ENCODE peak calls at places on chromosomes 1 and 21, in seven cellular contexts. N is A549, K is neural progenitor cell, V is tibial nerve, H is WTC11, Z is heart left ventricle, U is B cell. G is an unnamed sample.

GRCh38 chr1:117216718-117217117 is 6.0 kb upstream of the VTCN1 start:
- DNase-seq in U (no peak), H (no peak), N (no peak), V (no peak), Z (no peak), K (no peak), G (no peak)

GRCh38 chr21:45002381-45003204 is 62.8 kb downstream of the SLX9 start:
- DNase-seq in Z (peak), U (no peak), H (no peak), K (no peak), V (no peak), N (no peak), G (no peak)

GRCh38 chr1:43217747-43218146 is 45.6 kb downstream of the CFAP57 start:
- DNase-seq in V (no peak), K (no peak), H (no peak), N (no peak), U (no peak), Z (no peak), G (no peak)

GRCh38 chr1:7579831-7580804 is 191.0 kb upstream of the VAMP3 start:
- DNase-seq in N (no peak), V (no peak), K (no peak), H (no peak), U (no peak), Z (peak), G (no peak)

GRCh38 chr21:45072963-45073300 is 1.4 kb upstream of the ADARB1 start:
- DNase-seq in Z (no peak), U (no peak), V (no peak), H (no peak), N (no peak), K (peak), G (no peak)

GRCh38 chr1:1116701-1117468 is 996 bp upstream of the C1orf159 start:
- DNase-seq in V (no peak), Z (no peak), K (peak), N (no peak), U (no peak), H (no peak), G (no peak)

GRCh38 chr1:178382372-178382771 is 114.4 kb downstream of the CLEC20A start:
- DNase-seq in N (no peak), U (no peak), V (no peak), Z (no peak), H (no peak), K (no peak), G (no peak)

GRCh38 chr1:8880068-8880676 is 1.7 kb upstream of the ENO1 start:
- DNase-seq in H (no peak), U (no peak), K (no peak), Z (no peak), N (peak), V (peak), G (no peak)

GRCh38 chr1:33060579-33061083 is 20.3 kb upstream of the AZIN2 start:
- DNase-seq in K (no peak), H (no peak), U (no peak), N (peak), V (peak), Z (peak), G (no peak)

GRCh38 chr1:81894867-81895266 is 94.1 kb downstream of the ADGRL2 start:
- DNase-seq in N (no peak), V (no peak), Z (no peak), K (no peak), U (no peak), H (no peak), G (no peak)

GRCh38 chr1:10635385-10635896 is 160.7 kb downstream of the PEX14 start:
- DNase-seq in U (no peak), N (no peak), V (no peak), H (no peak), Z (no peak), K (no peak), G (no peak)

GRCh38 chr1:183328371-183328770 is 89.8 kb downstream of the NMNAT2 start:
- DNase-seq in V (no peak), N (no peak), H (no peak), Z (no peak), K (no peak), U (no peak), G (no peak)

GRCh38 chr1:183330335-183330734 is 87.8 kb downstream of the NMNAT2 start:
- DNase-seq in Z (no peak), N (no peak), H (peak), U (no peak), K (no peak), V (no peak), G (no peak)

GRCh38 chr1:183327429-183328290 is 90.5 kb downstream of the NMNAT2 start:
- DNase-seq in H (no peak), Z (peak), K (no peak), U (no peak), V (no peak), N (no peak), G (no peak)

DNA sequence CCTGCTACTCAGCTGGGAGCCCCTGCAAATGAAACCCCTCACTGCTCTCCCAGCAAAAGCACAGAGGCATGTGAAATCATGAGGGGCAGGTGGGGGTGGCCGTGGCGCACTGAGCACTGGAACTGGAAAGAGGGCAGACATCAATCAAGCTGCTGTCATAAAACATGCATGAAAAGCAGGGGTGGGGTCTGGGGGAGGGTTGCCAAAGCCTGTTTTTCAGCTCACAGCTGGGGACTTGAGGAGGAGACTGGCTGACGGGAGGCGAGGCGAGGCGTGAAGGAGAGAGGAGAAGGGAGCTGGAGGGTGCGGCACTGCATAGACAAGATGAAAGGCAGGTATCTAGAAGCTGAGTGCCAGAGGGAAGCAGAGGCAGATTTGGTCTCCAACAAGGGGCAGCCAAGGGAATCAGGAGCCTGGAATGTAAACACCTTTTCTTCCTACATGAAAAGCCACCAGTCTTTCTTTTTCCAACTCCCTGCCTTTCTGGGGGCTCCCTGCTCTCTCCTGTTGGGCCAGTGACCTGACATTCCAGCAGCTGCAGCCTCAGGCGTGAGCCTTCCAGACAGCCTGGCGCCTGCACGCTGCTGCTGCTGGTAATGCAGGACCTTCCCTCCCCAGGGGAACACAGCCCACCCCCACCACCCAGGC is 87.0 kb downstream of the NMNAT2 start:
- DNase-seq in N (no peak), K (peak), H (peak), U (no peak), Z (no peak), V (no peak), G (no peak)
- TF ChIP-seq CTCF in N (no peak), K (peak), H (no peak), U (no peak), Z (no peak), V (no peak), G (no peak)

DNA sequence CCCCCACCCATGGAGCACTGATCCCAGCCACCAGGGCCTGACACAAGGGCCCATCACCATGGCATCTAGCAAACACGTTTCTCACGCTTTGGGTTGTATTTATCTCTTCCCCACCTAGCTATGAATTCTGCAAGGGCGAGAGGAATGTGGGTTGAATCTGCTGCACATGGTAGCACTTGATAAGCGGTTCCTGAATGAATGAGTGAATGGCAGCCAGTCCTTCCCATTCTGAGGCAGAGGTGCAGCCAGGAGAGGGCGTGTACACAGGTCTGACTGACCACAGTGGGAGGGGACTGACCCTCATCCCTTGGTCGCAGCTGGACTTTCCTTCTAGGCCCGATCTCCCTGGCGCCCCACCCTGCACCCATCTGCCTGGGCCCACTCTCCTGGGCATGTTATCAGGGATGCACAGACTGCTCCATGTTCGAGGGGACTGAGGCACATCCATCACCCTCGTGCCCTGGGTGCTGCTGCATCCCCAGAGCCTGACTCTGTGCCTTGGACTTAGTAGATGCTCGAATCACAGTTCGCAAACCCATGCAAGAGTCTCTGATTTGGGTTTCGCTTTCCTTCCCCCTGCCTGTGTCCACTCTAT is 1.0 kb downstream of the RD3 start:
- DNase-seq in H (no peak), V (no peak), Z (no peak), N (no peak), U (no peak), K (no peak), G (no peak)
- TF ChIP-seq CTCF in H (no peak), V (no peak), Z (no peak), N (no peak), U (no peak), K (no peak), G (no peak)

DNA sequence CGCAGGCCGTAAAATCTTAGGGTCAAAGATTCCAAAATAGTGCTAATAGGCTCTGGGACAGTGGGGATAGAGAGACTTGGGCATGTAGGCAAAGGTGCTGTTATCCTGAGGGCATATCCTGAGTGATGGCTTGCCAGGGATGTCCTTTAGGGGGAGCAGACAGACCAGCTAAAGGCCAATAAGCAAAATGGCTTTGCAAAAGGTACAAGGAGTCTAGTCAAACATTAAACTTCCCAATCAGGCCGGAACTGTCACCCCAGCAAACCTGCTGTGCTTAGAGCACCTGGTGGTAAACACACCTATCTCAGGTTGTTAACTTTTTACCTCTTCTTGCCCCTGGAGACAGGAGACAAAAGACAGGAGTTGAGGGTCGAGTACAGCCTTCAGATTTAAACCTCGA is 49.1 kb downstream of the TRABD2B start:
- DNase-seq in K (peak), N (peak), U (no peak), Z (no peak), H (no peak), V (no peak), G (peak)
- TF ChIP-seq CTCF in K (peak), N (no peak), U (no peak), Z (peak), H (no peak), V (no peak), G (no peak)

DNA sequence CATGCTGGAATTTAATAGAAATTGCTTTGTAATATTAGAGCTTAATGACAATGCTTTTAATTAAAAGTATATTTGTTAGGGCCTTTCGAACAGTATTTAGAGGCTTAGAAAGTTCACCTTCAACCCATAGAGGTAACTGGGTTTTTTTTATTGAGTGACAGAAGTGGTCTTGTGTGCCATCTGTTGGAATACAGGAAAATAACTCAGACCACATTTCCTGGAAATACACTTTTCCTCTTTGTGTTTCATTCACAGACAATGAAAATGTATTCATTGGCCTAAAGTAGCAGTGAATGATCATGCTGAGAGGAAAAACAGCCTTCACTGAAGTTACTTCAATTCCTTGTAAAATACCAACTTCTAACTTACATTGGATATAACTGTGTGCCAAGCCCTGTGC is 83.6 kb upstream of the L1TD1 start:
- DNase-seq in U (no peak), K (no peak), V (no peak), N (no peak), Z (no peak), H (no peak), G (no peak)
- TF ChIP-seq CTCF in U (no peak), K (peak), V (no peak), N (peak), Z (peak), H (no peak), G (no peak)

GRCh38 chr1:39378377-39378776 is 113.1 kb upstream of the BMP8A start:
- DNase-seq in V (no peak), H (peak), N (peak), K (peak), U (no peak), Z (no peak), G (no peak)

GRCh38 chr1:39379187-39379586 is 112.2 kb upstream of the BMP8A start:
- DNase-seq in V (no peak), K (no peak), Z (no peak), H (no peak), N (no peak), U (no peak), G (no peak)

GRCh38 chr1:39380036-39380435 is 111.4 kb upstream of the BMP8A start:
- DNase-seq in Z (no peak), K (no peak), V (no peak), N (no peak), H (no peak), U (no peak), G (no peak)

GRCh38 chr1:39372105-39372504 is 119.3 kb upstream of the BMP8A start:
- DNase-seq in N (no peak), U (no peak), H (no peak), V (no peak), Z (no peak), K (no peak), G (no peak)

GRCh38 chr1:39376656-39377055 is 114.8 kb upstream of the BMP8A start:
- DNase-seq in N (no peak), K (no peak), U (no peak), Z (no peak), H (no peak), V (no peak), G (no peak)
- TF ChIP-seq CTCF in N (no peak), K (no peak), U (no peak), Z (no peak), H (no peak), V (no peak), G (no peak)

GRCh38 chr21:27425172-27425571 is 458.3 kb upstream of the ADAMTS5 start:
- DNase-seq in Z (no peak), V (no peak), H (no peak), K (no peak), N (no peak), U (no peak), G (no peak)
- TF ChIP-seq CTCF in Z (no peak), V (no peak), H (no peak), K (peak), N (no peak), U (no peak), G (no peak)

GRCh38 chr1:208544058-208544457 is 299.9 kb upstream of the PLXNA2 start:
- DNase-seq in V (no peak), K (no peak), N (no peak), H (no peak), Z (no peak), U (no peak), G (no peak)

GRCh38 chr1:208541225-208541855 is 297.2 kb upstream of the PLXNA2 start:
- DNase-seq in N (no peak), V (no peak), H (no peak), K (no peak), U (no peak), Z (no peak), G (no peak)

GRCh38 chr1:208540724-208541123 is 296.5 kb upstream of the PLXNA2 start:
- DNase-seq in K (no peak), H (no peak), V (no peak), N (no peak), Z (no peak), U (no peak), G (no peak)

GRCh38 chr1:208544794-208545193 is 300.6 kb upstream of the PLXNA2 start:
- DNase-seq in H (no peak), N (no peak), K (no peak), V (no peak), U (no peak), Z (no peak), G (no peak)

DNA sequence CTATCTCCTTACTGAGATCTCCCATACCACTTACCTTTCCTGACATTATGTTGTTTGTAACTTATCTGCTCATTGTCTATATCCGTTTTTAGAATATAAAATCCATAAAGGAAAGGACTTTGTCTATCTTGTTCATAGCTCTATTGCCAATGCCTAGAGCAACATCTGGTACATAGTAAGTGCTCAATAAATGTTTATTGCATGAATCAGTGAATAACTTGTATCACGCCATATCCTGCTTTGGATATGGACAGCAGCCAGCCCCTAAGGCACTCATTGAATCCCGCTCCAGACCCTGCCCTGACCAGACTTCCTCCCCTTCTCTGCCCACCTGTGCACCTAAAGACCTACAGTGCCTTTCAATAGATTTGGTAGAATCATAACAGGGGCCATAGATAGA is 298.1 kb upstream of the PLXNA2 start:
- DNase-seq in H (no peak), U (no peak), K (no peak), N (no peak), V (no peak), Z (no peak), G (no peak)
- TF ChIP-seq CTCF in H (no peak), U (no peak), K (no peak), N (no peak), V (no peak), Z (no peak), G (no peak)

DNA sequence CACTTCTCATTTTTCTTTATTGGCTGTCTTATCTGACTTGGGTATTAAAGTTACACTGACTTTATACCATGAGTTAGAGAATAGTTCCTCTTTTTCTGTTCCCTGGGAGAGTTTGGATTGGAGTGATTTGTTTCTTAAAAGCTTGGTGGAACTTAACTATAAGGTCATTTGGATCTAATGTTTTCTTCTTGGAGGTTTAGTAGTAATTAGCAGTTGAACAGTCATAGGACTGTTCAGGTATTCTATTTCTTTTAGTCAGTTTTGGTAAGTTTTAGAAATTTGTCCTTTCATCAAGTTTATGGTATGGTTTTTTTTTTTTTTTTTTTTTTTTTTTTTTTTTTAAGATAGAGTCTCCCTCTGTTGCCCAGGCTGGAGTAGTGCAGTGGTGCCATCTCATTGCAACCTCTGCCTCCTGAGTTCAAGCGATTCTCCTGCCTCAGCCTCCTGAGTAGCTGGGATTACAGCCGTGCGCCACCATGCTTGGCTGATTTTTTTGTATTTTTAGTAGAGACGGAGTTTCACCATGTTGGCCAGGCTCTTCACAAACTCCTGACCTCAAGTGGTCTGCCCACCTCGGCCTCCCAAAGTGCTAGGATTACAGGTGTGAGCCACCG is 6.3 kb downstream of the TTC3 start:
- DNase-seq in Z (no peak), U (no peak), N (no peak), K (no peak), V (no peak), H (no peak), G (no peak)
- TF ChIP-seq CTCF in Z (no peak), U (peak), N (no peak), K (peak), V (peak), H (no peak), G (peak)

DNA sequence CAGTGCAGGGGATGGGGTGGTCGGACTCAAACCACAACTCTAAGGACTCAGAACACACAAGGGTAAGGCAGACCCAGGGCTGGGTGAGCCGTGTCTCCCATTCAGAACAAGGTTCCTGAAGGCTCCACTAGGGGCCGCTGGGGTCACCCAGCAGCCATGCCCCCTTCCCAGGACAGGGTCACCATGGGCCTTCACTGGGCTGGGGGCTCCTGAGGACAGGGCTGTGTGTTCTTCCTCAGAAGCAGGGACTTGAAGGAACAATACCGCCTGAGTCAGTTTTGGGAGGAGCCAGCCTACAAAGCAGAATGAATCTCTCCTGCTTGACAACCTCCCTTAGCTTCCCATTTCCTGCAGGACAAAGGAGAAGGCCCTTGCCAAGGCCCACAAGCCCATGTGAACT is 15.4 kb downstream of the RIMS3 start:
- DNase-seq in K (peak), N (no peak), Z (no peak), U (no peak), V (no peak), H (peak), G (peak)
- TF ChIP-seq CTCF in K (peak), N (no peak), Z (peak), U (peak), V (no peak), H (peak), G (peak)

GRCh38 chr1:236799001-236799400 is 3.9 kb downstream of the MTR start:
- DNase-seq in H (no peak), N (no peak), U (no peak), Z (no peak), K (no peak), V (no peak), G (no peak)

GRCh38 chr1:236795757-236796719 is 946 bp downstream of the MTR start:
- DNase-seq in V (peak), Z (no peak), H (no peak), U (no peak), K (peak), N (no peak), G (peak)

GRCh38 chr1:236795035-236795756 is at the start of gene MTR:
- DNase-seq in K (peak), V (peak), Z (peak), N (peak), H (peak), U (peak), G (peak)

GRCh38 chr1:236800002-236800620 is 5.0 kb downstream of the MTR start:
- DNase-seq in N (no peak), Z (no peak), V (no peak), U (no peak), H (no peak), K (no peak), G (no peak)

GRCh38 chr1:236794585-236795034 is 482 bp upstream of the MTR start:
- DNase-seq in H (no peak), N (no peak), U (no peak), V (peak), K (no peak), Z (no peak), G (no peak)
- TF ChIP-seq CTCF in H (no peak), N (no peak), U (no peak), V (no peak), K (no peak), Z (no peak), G (no peak)

G was measured in endothelial cell.